ENCODE peak calls at places on chromosomes 4 and X, in four cellular contexts. P, U, S and E are unnamed samples.

GRCh38 chrX:47166126-47166525 is 21.1 kb downstream of the RBM10 start:
- DNase-seq in P (no peak), U (no peak), S (no peak), E (peak)

GRCh38 chrX:103847174-103847870 is 15.3 kb upstream of the RAB9B start:
- DNase-seq in P (peak), U (no peak), S (peak), E (peak)

GRCh38 chr4:6410078-6410477 is 62.3 kb downstream of the PPP2R2C start:
- DNase-seq in P (no peak), U (no peak), S (no peak), E (no peak)

GRCh38 chr4:93317571-93317970 is 511.0 kb upstream of the ATOH1 start:
- DNase-seq in P (no peak), U (no peak), S (no peak), E (peak)

GRCh38 chrX:111394581-111394980 is 17.4 kb downstream of the DCX start:
- DNase-seq in P (no peak), U (no peak), S (no peak), E (no peak)

GRCh38 chrX:30865612-30866011 is 23.4 kb downstream of the TAB3 start:
- DNase-seq in P (no peak), U (no peak), S (no peak), E (no peak)

GRCh38 chrX:67004451-67004850 is 365.6 kb upstream of the EDA2R start:
- DNase-seq in P (no peak), U (no peak), S (no peak), E (no peak)

GRCh38 chrX:127030011-127030738 is 210.6 kb downstream of the PRR32 start:
- DNase-seq in P (no peak), U (no peak), S (no peak), E (no peak)

GRCh38 chr4:38495481-38495880 is 168.5 kb upstream of the KLF3 start:
- DNase-seq in P (no peak), U (no peak), S (no peak), E (no peak)

GRCh38 chrX:149818652-149819051 is 36.9 kb downstream of the MAGEA9 start:
- DNase-seq in P (peak), U (no peak), S (no peak), E (no peak)

GRCh38 chrX:14922437-14922836 is 49.2 kb downstream of the MOSPD2 start:
- DNase-seq in P (peak), U (peak), S (peak), E (peak)

GRCh38 chr4:102758241-102758871 is 2.4 kb downstream of the MANBA start:
- DNase-seq in P (no peak), U (no peak), S (no peak), E (no peak)

GRCh38 chr4:102761902-102762301 is 1.1 kb upstream of the MANBA start:
- DNase-seq in P (no peak), U (no peak), S (no peak), E (no peak)

GRCh38 chr4:102759835-102760644 is 728 bp downstream of the MANBA start:
- DNase-seq in P (peak), U (no peak), S (peak), E (peak)

GRCh38 chr4:102761478-102761790 is 666 bp upstream of the MANBA start:
- DNase-seq in P (peak), U (no peak), S (no peak), E (no peak)

GRCh38 chr4:102760645-102761477 is at the start of gene MANBA:
- DNase-seq in P (peak), U (no peak), S (peak), E (peak)
- TF ChIP-seq CTCF in P (no peak), U (no peak), S (no peak), E (no peak)

GRCh38 chr4:26217961-26218676 is 102.7 kb upstream of the RBPJ start:
- DNase-seq in P (no peak), U (no peak), S (no peak), E (no peak)

GRCh38 chr4:26219206-26219605 is 101.6 kb upstream of the RBPJ start:
- DNase-seq in P (no peak), U (no peak), S (no peak), E (no peak)

GRCh38 chr4:26215725-26216124 is 105.1 kb upstream of the RBPJ start:
- DNase-seq in P (no peak), U (no peak), S (no peak), E (no peak)

GRCh38 chr4:26218677-26219181 is 102.1 kb upstream of the RBPJ start:
- DNase-seq in P (no peak), U (no peak), S (no peak), E (peak)

DNA sequence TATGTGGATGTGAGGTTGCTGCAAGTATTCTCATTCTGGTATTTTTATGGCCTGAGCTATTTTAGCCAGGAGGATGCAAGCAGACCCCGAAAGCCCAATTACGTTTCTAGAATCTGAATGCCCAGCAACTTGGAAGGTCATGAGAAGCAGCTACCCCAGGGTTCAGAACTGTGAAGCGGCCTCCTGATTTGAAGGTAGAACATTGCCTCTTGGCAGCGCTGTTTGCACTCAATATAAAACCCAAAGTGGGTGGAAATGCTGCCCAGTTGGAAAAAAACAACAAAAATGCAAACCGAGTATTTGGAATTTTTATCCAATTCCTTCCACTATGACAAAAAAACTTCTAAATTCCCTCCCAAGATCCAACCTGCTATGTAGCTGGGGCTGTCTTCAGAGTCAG is 103.4 kb upstream of the RBPJ start:
- DNase-seq in P (no peak), U (no peak), S (no peak), E (no peak)
- H3K4me3 ChIP-seq in P (no peak), U (no peak), S (no peak), E (no peak)

GRCh38 chr4:56050584-56050983 is 101.8 kb downstream of the CEP135 start:
- DNase-seq in P (no peak), U (no peak), S (no peak), E (no peak)

GRCh38 chr4:56051049-56051709 is 102.4 kb downstream of the CEP135 start:
- DNase-seq in P (no peak), U (no peak), S (no peak), E (no peak)

GRCh38 chr4:56051710-56052075 is 102.9 kb downstream of the CEP135 start:
- DNase-seq in P (no peak), U (no peak), S (no peak), E (no peak)

GRCh38 chr4:56049428-56050212 is 100.9 kb downstream of the CEP135 start:
- DNase-seq in P (peak), U (no peak), S (peak), E (peak)

DNA sequence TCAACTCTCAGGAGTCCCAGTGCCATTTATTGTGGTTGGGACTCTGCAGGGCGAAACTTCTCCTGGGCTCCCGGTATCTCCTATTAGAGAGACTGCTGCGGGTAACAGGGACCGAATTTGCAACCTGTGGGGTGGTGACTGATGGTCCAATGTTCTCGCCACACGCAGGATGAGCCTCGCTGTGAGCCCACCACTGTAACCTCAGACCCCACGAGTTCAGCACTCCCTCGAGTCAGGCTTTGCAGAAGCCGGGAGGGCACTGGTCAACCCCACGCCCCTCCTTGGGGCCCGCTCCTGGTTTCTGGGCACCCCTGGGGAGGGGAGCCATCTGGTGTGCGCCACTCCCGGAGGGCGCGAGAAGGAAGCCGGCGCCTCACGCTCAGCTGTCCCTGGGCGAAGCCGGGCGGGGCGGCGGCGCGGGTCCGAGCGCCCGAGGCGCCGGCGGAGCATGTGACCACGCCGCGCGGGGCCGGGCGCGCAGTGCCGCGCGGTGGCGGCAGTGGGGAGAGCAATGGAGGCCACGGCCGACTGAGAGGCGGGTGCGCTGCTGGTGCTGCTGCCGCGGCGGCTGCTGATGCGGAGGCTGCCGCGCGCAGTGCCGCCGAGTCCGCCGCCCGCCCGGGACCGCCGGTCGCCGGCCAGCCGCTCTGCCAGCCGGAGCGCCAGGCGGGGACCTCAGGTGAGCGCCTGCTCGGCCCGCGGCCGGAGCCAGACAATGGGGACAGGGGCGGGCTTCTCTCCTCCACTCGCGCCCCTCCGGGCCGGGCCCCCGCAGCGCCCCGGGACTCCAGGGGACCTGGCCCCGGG is 100.1 kb downstream of the CEP135 start:
- DNase-seq in P (peak), U (no peak), S (peak), E (peak)
- TF ChIP-seq CTCF in P (peak), U (peak), S (peak), E (peak)

DNA sequence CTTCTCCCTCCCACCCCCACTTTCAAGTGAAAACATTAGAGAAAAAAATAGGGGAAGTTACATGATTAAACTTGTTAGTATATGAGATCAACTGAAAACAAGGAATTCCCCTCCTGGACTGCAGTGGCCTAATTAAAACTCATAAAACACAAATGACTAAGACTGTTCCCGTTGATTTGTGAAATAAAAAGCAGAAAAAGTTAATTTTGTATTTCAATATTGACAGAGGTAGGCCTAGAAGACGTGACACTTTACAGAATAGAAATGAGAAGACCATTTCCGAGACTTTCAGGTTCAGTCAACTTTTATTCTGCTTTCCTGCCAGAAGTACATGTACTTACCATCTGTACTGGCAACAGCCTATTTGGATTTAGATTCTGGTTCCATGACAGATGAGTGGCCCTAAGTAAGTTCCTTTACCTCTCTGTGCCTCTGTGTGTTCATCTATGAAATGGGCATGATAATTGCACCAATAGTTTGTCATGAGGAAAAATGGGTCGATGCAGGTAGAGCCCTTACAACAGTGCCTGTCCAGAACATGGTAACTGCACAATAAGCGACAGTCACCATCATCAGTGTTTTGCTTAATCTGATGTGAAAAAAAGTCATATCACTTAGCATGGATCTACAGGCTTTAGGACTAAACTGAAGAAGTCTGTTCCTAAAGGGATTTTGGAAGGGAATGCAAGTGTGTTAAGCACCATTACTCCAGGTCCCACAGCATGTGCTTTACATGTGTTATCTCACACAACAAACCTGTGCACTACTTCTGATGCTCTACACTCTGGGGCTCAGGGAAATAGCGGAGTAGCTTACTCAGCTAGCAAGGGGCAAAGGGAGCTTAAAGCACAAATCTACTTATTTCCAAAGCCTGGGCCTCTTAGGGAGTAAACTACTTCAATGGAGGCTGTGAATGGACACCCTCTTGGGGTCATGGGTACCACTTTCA is 562.3 kb upstream of the DIPK2B start:
- DNase-seq in P (no peak), U (no peak), S (peak), E (peak)
- H3K4me3 ChIP-seq in P (peak), U (no peak), S (no peak), E (peak)

DNA sequence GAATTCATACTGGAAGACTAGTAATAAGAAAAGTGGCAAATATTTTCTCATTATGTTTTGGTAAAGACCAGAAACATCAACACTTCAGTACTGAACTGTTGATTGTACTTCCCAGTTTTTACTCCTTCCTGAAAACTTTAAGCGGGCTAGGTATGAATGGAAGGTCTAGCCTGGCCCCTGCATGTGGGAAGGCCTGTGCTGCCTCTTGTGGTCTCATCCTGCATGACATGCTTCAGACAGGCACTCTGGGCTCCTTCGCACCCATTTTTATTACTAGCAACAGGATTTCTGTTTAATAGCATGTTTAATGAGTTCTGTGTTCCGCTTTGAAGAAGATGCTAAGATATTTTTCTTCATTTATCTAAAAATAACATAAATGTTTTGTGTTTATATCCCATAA is 279.1 kb downstream of the ANK2 start:
- DNase-seq in P (no peak), U (no peak), S (no peak), E (no peak)
- TF ChIP-seq CTCF in P (peak), U (no peak), S (peak), E (peak)

GRCh38 chrX:11420851-11421250 is 127.6 kb downstream of the AMELX start:
- DNase-seq in P (no peak), U (no peak), S (no peak), E (no peak)
- H3K4me3 ChIP-seq in P (no peak), U (no peak), S (no peak), E (no peak)

GRCh38 chrX:42176790-42177189 is 253.4 kb upstream of the CASK start:
- DNase-seq in P (no peak), U (no peak), S (no peak), E (no peak)
- TF ChIP-seq CTCF in P (no peak), U (no peak), S (no peak), E (no peak)

GRCh38 chrX:70219938-70220764 is 14.3 kb upstream of the AWAT1 start:
- DNase-seq in P (peak), U (no peak), S (peak), E (peak)
- H3K4me3 ChIP-seq in P (no peak), U (no peak), S (no peak), E (no peak)